ENCODE peak calls at places on chromosomes 1 and 21, in four cellular contexts. W is tibial nerve, U is body of pancreas, F is heart left ventricle. G is an unnamed sample. For H3K4me1, the result is how much of the 10 kb centered on the place peaks cover.

GRCh38 chr21:14318598-14318997 is 64.3 kb downstream of the HSPA13 start:
- DNase-seq in W (no peak), U (no peak), F (no peak), G (no peak)

GRCh38 chr1:173168941-173169340 is 38.2 kb downstream of the TNFSF4 start:
- DNase-seq in W (no peak), U (no peak), F (no peak), G (no peak)

GRCh38 chr1:152878042-152878441 is at the start of gene SMCP:
- DNase-seq in W (no peak), U (peak), F (no peak), G (no peak)

GRCh38 chr21:15804247-15804985 is 74.6 kb downstream of the USP25 start:
- DNase-seq in W (no peak), U (no peak), F (no peak), G (no peak)

GRCh38 chr1:208437416-208437815 is 193.2 kb upstream of the PLXNA2 start:
- DNase-seq in W (no peak), U (no peak), F (no peak), G (no peak)

GRCh38 chr1:86421601-86422280 is 2.2 kb upstream of the CLCA2 start:
- DNase-seq in W (no peak), U (no peak), F (no peak), G (no peak)

GRCh38 chr1:229410692-229411433 is 23.0 kb downstream of the ACTA1 start:
- DNase-seq in W (no peak), U (peak), F (peak), G (no peak)

GRCh38 chr1:87684194-87684593 is 355.5 kb downstream of the LMO4 start:
- DNase-seq in W (no peak), U (peak), F (no peak), G (no peak)

GRCh38 chr1:48203287-48203900 is 19.1 kb upstream of the SLC5A9 start:
- DNase-seq in W (no peak), U (peak), F (no peak), G (no peak)

GRCh38 chr1:68331117-68331865 is 99.0 kb upstream of the WLS start:
- DNase-seq in W (no peak), U (no peak), F (no peak), G (no peak)

GRCh38 chr1:171788696-171789095 is 7.2 kb downstream of the METTL13 start:
- DNase-seq in W (no peak), U (no peak), F (no peak), G (no peak)

GRCh38 chr1:181033799-181034391 is at the start of gene MR1:
- DNase-seq in W (peak), U (peak), F (no peak), G (no peak)

GRCh38 chr1:212196355-212196754 is 88.9 kb upstream of the PPP2R5A start:
- DNase-seq in W (no peak), U (no peak), F (no peak), G (no peak)

GRCh38 chr1:44154665-44155064 is 13.2 kb upstream of the KLF18 start:
- DNase-seq in W (no peak), U (no peak), F (no peak), G (no peak)

GRCh38 chr1:8598060-8598724 is 219.2 kb downstream of the RERE start:
- DNase-seq in W (peak), U (peak), F (no peak), G (no peak)

GRCh38 chr1:244012232-244012631 is 38.9 kb upstream of the ZBTB18 start:
- DNase-seq in W (no peak), U (no peak), F (no peak), G (no peak)

GRCh38 chr21:42395910-42396625 is at the start of gene TMPRSS3:
- DNase-seq in W (no peak), U (no peak), F (no peak), G (no peak)

GRCh38 chr21:24895885-24896734 is 711.2 kb downstream of the MRPL39 start:
- DNase-seq in W (peak), U (peak), F (no peak), G (no peak)

GRCh38 chr1:227884370-227885134 is 63.2 kb downstream of the WNT9A start:
- DNase-seq in W (no peak), U (no peak), F (peak), G (no peak)

GRCh38 chr1:203652718-203653461 is 26.3 kb downstream of the ATP2B4 start:
- DNase-seq in W (no peak), U (no peak), F (no peak), G (no peak)

GRCh38 chr1:167663002-167663772 is 33.2 kb downstream of the RCSD1 start:
- DNase-seq in W (no peak), U (no peak), F (no peak), G (no peak)

GRCh38 chr21:39900491-39900890 is 33.3 kb downstream of the PCP4 start:
- DNase-seq in W (no peak), U (no peak), F (no peak), G (no peak)

GRCh38 chr1:27556781-27557595 is 47.0 kb downstream of the AHDC1 start:
- DNase-seq in W (peak), U (peak), F (peak), G (peak)
- H3K4me1 ChIP-seq in W (under half), U (under half), F (half or more), G (half or more)

GRCh38 chr1:235971571-235972315 is 93.1 kb downstream of the NID1 start:
- DNase-seq in W (peak), U (peak), F (peak), G (peak)
- TF ChIP-seq POLR2A in W (peak), U (peak), F (peak), G (no peak)

DNA sequence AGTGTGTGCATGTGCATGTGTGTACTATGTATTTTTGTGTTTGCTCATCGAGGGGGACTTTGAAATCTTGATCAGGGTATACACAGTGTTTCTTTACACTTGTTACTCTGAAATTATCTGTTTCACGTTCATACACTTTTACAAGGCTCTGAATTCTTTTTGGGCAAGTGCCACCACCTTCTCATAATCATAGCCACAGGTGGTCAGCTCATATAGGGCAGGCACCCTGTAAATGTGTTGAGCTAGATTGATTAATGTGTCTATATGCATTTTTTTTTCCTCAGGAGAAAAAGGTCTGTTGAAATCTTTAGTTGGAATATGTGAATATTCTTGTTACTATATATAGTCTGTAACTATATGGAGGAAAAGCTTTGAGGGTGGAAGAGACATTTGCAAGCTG is 277.3 kb downstream of the PDE4B start:
- DNase-seq in W (no peak), U (no peak), F (no peak), G (no peak)
- H3K4me1 ChIP-seq in W (under half), U (under half), F (under half), G (under half)

GRCh38 chr1:40532844-40533424 is 1.5 kb downstream of the ZNF684 start:
- DNase-seq in W (peak), U (no peak), F (no peak), G (no peak)

GRCh38 chr1:40532062-40532389 is 589 bp downstream of the ZNF684 start:
- DNase-seq in W (no peak), U (no peak), F (no peak), G (no peak)

GRCh38 chr1:40530735-40531380 is 579 bp upstream of the ZNF684 start:
- DNase-seq in W (no peak), U (no peak), F (no peak), G (no peak)

GRCh38 chr1:40534589-40534988 is 3.2 kb downstream of the ZNF684 start:
- DNase-seq in W (no peak), U (no peak), F (no peak), G (no peak)

DNA sequence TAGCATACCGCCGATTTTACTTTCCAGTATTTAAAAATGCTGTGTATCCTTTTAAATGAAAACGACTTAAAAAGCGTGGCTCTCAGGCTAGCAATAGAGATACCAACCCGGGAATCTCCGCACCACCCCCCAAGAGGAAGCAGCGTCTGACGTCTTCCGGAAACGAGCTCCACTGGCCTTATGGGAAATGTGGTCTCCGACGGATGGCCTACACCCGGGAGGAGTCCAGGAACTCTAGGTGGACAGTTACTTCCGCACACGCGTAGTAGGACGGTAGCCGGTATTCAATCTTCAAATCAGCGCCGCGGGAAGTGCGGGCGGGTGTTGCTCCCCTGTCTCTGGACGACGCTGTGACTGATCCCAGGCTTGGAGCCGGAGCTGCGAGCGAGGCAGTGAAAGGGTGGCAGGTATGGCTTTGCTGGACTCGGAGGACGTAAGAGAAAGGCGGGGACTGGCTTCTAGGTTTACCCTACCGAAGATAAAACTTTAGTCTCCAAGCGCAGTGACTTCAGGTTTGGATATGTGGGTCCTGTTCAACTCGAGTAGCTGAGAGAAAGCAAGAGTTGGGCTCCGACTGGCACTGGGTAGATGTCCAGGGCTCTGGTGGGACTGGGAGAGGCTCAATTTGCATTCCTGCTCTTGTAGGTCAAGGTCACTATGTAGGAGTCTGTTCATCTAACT is at the start of gene ZNF684:
- DNase-seq in W (peak), U (peak), F (peak), G (peak)
- TF ChIP-seq POLR2A in W (no peak), U (peak), F (peak), G (no peak)

G was measured in esophagus squamous epithelium.